ENCODE peak calls at places on chromosomes 13 and 19, in four cellular contexts. X is WTC11, J is H9, P is cardiac muscle cell. Y is an unnamed sample.

GRCh38 chr13:95660981-95661581 is 15.9 kb upstream of the DNAJC3 start:
- DNase-seq in X (no peak), J (no peak), P (peak; percentile 74), Y (no peak)

GRCh38 chr13:94657167-94657566 is 55.2 kb downstream of the SOX21 start:
- DNase-seq in X (no peak), J (no peak), P (no peak), Y (no peak)

GRCh38 chr19:44955500-44956439 is 590 bp downstream of the CLPTM1 start:
- DNase-seq in X (no peak), J (no peak), P (peak; percentile 28), Y (no peak)

GRCh38 chr13:112322562-112322961 is 53.6 kb upstream of the SPACA7 start:
- DNase-seq in X (no peak), J (no peak), P (no peak), Y (no peak)

GRCh38 chr19:19460761-19461265 is 54.5 kb downstream of the TSSK6 start:
- DNase-seq in X (peak; percentile 49), J (peak; percentile 59), P (peak; percentile 57), Y (peak; percentile 69)

GRCh38 chr13:20064128-20064527 is 96.7 kb downstream of the GJA3 start:
- DNase-seq in X (no peak), J (no peak), P (no peak), Y (no peak)

GRCh38 chr19:6632002-6632621 is 37.8 kb downstream of the TNFSF14 start:
- DNase-seq in X (peak; percentile 66), J (peak; percentile 55), P (peak; percentile 83), Y (peak; percentile 58)

GRCh38 chr13:43124495-43124894 is 101.1 kb downstream of the DNAJC15 start:
- DNase-seq in X (no peak), J (no peak), P (no peak), Y (no peak)

GRCh38 chr19:45613926-45614725 is 12.1 kb upstream of the GPR4 start:
- DNase-seq in X (no peak), J (no peak), P (no peak), Y (peak; percentile 21)

GRCh38 chr13:73166204-73166603 is 107.4 kb downstream of the KLF5 start:
- DNase-seq in X (no peak), J (no peak), P (no peak), Y (no peak)

GRCh38 chr13:102197193-102197592 is 204.7 kb downstream of the FGF14 start:
- DNase-seq in X (peak; percentile 29), J (peak; percentile 45), P (no peak), Y (peak; percentile 32)

GRCh38 chr13:28819748-28820098 is 416 bp upstream of the MTUS2 start:
- DNase-seq in X (peak; percentile 81), J (peak; percentile 81), P (peak; percentile 86), Y (peak; percentile 63)

GRCh38 chr19:1719519-1719918 is 33.8 kb upstream of the ONECUT3 start:
- DNase-seq in X (no peak), J (no peak), P (no peak), Y (no peak)

GRCh38 chr19:9165256-9165655 is 13.5 kb upstream of the OR7D2 start:
- DNase-seq in X (no peak), J (no peak), P (no peak), Y (no peak)

GRCh38 chr13:112871742-112872141 is 97.3 kb upstream of the MCF2L start:
- DNase-seq in X (no peak), J (no peak), P (no peak), Y (no peak)

GRCh38 chr19:5144545-5145179 is 175.7 kb downstream of the KDM4B start:
- DNase-seq in X (no peak), J (no peak), P (no peak), Y (no peak)

GRCh38 chr19:38650911-38651584 is 3.6 kb downstream of the ACTN4 start:
- DNase-seq in X (no peak), J (no peak), P (no peak), Y (no peak)

GRCh38 chr19:19775891-19776205 is 42.9 kb upstream of the ZNF14 start:
- DNase-seq in X (no peak), J (no peak), P (no peak), Y (no peak)

GRCh38 chr19:40584007-40584406 is 7.3 kb downstream of the SHKBP1 start:
- DNase-seq in X (no peak), J (no peak), P (no peak), Y (no peak)

GRCh38 chr13:101149735-101150380 is 266.4 kb downstream of the NALCN start:
- DNase-seq in X (peak; percentile 35), J (peak; percentile 41), P (peak; percentile 28), Y (no peak)

GRCh38 chr13:49585220-49586157 is at the start of gene RCBTB1:
- DNase-seq in X (peak; percentile 65), J (peak; percentile 79), P (peak; percentile 88), Y (peak; percentile 83)

GRCh38 chr19:46602392-46603194 is 1.5 kb downstream of the CALM3 start:
- DNase-seq in X (no peak), J (no peak), P (no peak), Y (no peak)

GRCh38 chr13:102680842-102681725 is 13.8 kb downstream of the METTL21C start:
- DNase-seq in X (no peak), J (no peak), P (no peak), Y (no peak)

GRCh38 chr19:47713046-47714021 is at the start of gene EHD2:
- DNase-seq in X (peak; percentile 72), J (peak; percentile 64), P (peak; percentile 36), Y (peak; percentile 61)

GRCh38 chr13:52344108-52344507 is 61.9 kb downstream of the THSD1 start:
- DNase-seq in X (no peak), J (no peak), P (no peak), Y (no peak)

GRCh38 chr19:522726-523125 is 8.8 kb upstream of the CDC34 start:
- DNase-seq in X (no peak), J (no peak), P (no peak), Y (no peak)

GRCh38 chr13:40470665-40471064 is 195.8 kb downstream of the FOXO1 start:
- DNase-seq in X (no peak), J (no peak), P (no peak), Y (no peak)

GRCh38 chr13:23453132-23453531 is 19.6 kb upstream of the SACS start:
- DNase-seq in X (no peak), J (no peak), P (no peak), Y (no peak)

GRCh38 chr19:1144741-1145140 is 29.3 kb downstream of the SBNO2 start:
- DNase-seq in X (no peak), J (no peak), P (no peak), Y (no peak)

GRCh38 chr13:28533441-28534166 is 38.7 kb upstream of the FLT1 start:
- DNase-seq in X (no peak), J (no peak), P (no peak), Y (peak; percentile 32)

GRCh38 chr19:45020071-45020470 is 18.8 kb upstream of the CLASRP start:
- DNase-seq in X (no peak), J (no peak), P (no peak), Y (no peak)

GRCh38 chr13:28301839-28302238 is 163.5 kb downstream of the PAN3 start:
- DNase-seq in X (no peak), J (no peak), P (no peak), Y (no peak)

GRCh38 chr13:30114586-30115256 is 192.6 kb downstream of the KATNAL1 start:
- DNase-seq in X (peak; percentile 96), J (peak; percentile 92), P (peak; percentile 93), Y (peak; percentile 94)

GRCh38 chr19:58394821-58395219 is 636 bp upstream of the RNF225 start:
- DNase-seq in X (no peak), J (no peak), P (no peak), Y (no peak)